ENCODE peak calls at places on chromosomes 6 and 20, in six cellular contexts. O is GM10248, G is NB4, K is COR-L47, A is globus pallidus, P is adipocyte. M is an unnamed sample.

GRCh38 chr6:47310131-47310480 is 401 bp upstream of the TNFRSF21 start:
- DNase-seq in P (no peak), A (no peak), G (no peak), K (no peak), O (no peak), M (no peak)

GRCh38 chr20:48776306-48776705 is 51.5 kb downstream of the PREX1 start:
- DNase-seq in G (no peak), O (no peak), P (peak), K (no peak), A (no peak), M (no peak)

GRCh38 chr20:44690781-44691423 is 24.3 kb upstream of the CCN5 start:
- DNase-seq in G (no peak), K (no peak), O (no peak), A (no peak), P (no peak), M (no peak)

GRCh38 chr20:33387177-33387576 is 14.1 kb downstream of the CDK5RAP1 start:
- DNase-seq in A (no peak), K (no peak), G (no peak), O (no peak), P (no peak), M (no peak)

GRCh38 chr20:4060054-4060795 is 44.9 kb upstream of the RNF24 start:
- DNase-seq in P (no peak), O (peak), G (peak), A (no peak), K (no peak), M (no peak)

GRCh38 chr6:152642578-152643375 is 5.6 kb upstream of the SYNE1 start:
- DNase-seq in K (peak), G (peak), A (peak), O (peak), P (peak), M (no peak)

GRCh38 chr6:84258268-84258667 is 30.8 kb upstream of the CEP162 start:
- DNase-seq in P (peak), G (no peak), K (no peak), O (no peak), A (no peak), M (no peak)

GRCh38 chr20:47055699-47056369 is 161.2 kb downstream of the EYA2 start:
- DNase-seq in P (peak), G (no peak), O (no peak), K (no peak), A (no peak), M (no peak)

GRCh38 chr20:46307139-46307998 is 929 bp downstream of the CDH22 start:
- DNase-seq in G (peak), O (peak), A (peak), K (peak), P (peak), M (peak)

GRCh38 chr20:51258582-51259175 is 235.8 kb upstream of the KCNG1 start:
- DNase-seq in A (no peak), G (no peak), O (no peak), P (peak), K (no peak), M (no peak)

GRCh38 chr6:127518710-127519468 is at the start of gene MTCL3:
- DNase-seq in O (no peak), P (peak), K (peak), A (peak), G (no peak), M (no peak)

GRCh38 chr6:166556336-166556735 is 30.1 kb downstream of the RAMACL start:
- DNase-seq in O (no peak), K (no peak), P (no peak), G (no peak), A (no peak), M (no peak)

GRCh38 chr6:157323924-157324276 is 581 bp upstream of the TMEM242 start:
- DNase-seq in G (peak), A (peak), O (peak), K (no peak), P (peak), M (peak)

M was measured in CD4-positive, alpha-beta T cell.